ENCODE peak calls at places on chromosomes 2 and 18, in nine cellular contexts. N, Y, X, V, M, C, Z, F and U are unnamed samples.

GRCh38 chr18:7537145-7537544 is 30.0 kb upstream of the PTPRM start:
- DNase-seq in N (no peak), Y (no peak), X (no peak), V (no peak), M (no peak), C (no peak), Z (no peak), F (no peak), U (no peak)

GRCh38 chr2:172429351-172429968 is 2.1 kb downstream of the ITGA6 start:
- DNase-seq in N (no peak), Y (no peak), X (no peak), V (no peak), M (no peak), C (no peak), Z (peak), F (no peak), U (no peak)

GRCh38 chr18:35577045-35577848 is 4.3 kb upstream of the GALNT1 start:
- DNase-seq in N (no peak), Y (no peak), X (no peak), V (no peak), M (no peak), C (no peak), Z (peak), F (peak), U (peak)

GRCh38 chr2:75224636-75225094 is 25.3 kb upstream of the TACR1 start:
- DNase-seq in N (no peak), Y (no peak), X (no peak), V (no peak), M (no peak), C (no peak), Z (no peak), F (no peak), U (no peak)

GRCh38 chr2:237207641-237208040 is 122.0 kb downstream of the COPS8 start:
- DNase-seq in N (no peak), Y (no peak), X (no peak), V (peak), M (peak), C (peak), Z (peak), F (no peak), U (no peak)

GRCh38 chr2:29323301-29323700 is 208.1 kb downstream of the CLIP4 start:
- DNase-seq in N (no peak), Y (no peak), X (no peak), V (no peak), M (no peak), C (no peak), Z (peak), F (no peak), U (no peak)

GRCh38 chr2:43224131-43224570 is 2.3 kb downstream of the ZFP36L2 start:
- DNase-seq in N (peak), Y (no peak), X (no peak), V (peak), M (peak), C (peak), Z (peak), F (peak), U (peak)

GRCh38 chr2:76953733-76954347 is 568.3 kb downstream of the LRRTM4 start:
- DNase-seq in N (no peak), Y (no peak), X (peak), V (no peak), M (peak), C (no peak), Z (peak), F (peak), U (peak)

GRCh38 chr2:29420999-29421856 is 306.0 kb downstream of the CLIP4 start:
- DNase-seq in N (no peak), Y (no peak), X (no peak), V (peak), M (no peak), C (no peak), Z (no peak), F (no peak), U (no peak)

GRCh38 chr2:95052301-95052700 is 26.8 kb downstream of the MAL start:
- DNase-seq in N (no peak), Y (no peak), X (no peak), V (no peak), M (no peak), C (no peak), Z (no peak), F (no peak), U (no peak)

GRCh38 chr2:240789051-240789453 is 31.0 kb downstream of the KIF1A start:
- DNase-seq in N (no peak), Y (no peak), X (no peak), V (no peak), M (no peak), C (no peak), Z (no peak), F (peak), U (no peak)

GRCh38 chr18:70411886-70412443 is 123.1 kb downstream of the SOCS6 start:
- DNase-seq in N (no peak), Y (no peak), X (no peak), V (no peak), M (no peak), C (no peak), Z (no peak), F (no peak), U (no peak)

GRCh38 chr18:75063615-75064512 is 145.1 kb downstream of the PTGR3 start:
- DNase-seq in N (no peak), Y (no peak), X (no peak), V (no peak), M (no peak), C (no peak), Z (no peak), F (no peak), U (no peak)

GRCh38 chr2:230947908-230948365 is 22.9 kb upstream of the GPR55 start:
- DNase-seq in N (no peak), Y (no peak), X (no peak), V (no peak), M (no peak), C (peak), Z (no peak), F (peak), U (peak)

GRCh38 chr2:6053711-6054393 is 361.7 kb downstream of the SOX11 start:
- DNase-seq in N (no peak), Y (no peak), X (no peak), V (no peak), M (no peak), C (no peak), Z (no peak), F (no peak), U (no peak)

GRCh38 chr2:41836944-41837343 is 210.9 kb upstream of the PKDCC start:
- DNase-seq in N (no peak), Y (no peak), X (no peak), V (peak), M (peak), C (peak), Z (peak), F (peak), U (no peak)

GRCh38 chr2:71923887-71924533 is 223.7 kb downstream of the CYP26B1 start:
- DNase-seq in N (peak), Y (peak), X (peak), V (no peak), M (peak), C (peak), Z (peak), F (peak), U (peak)

GRCh38 chr18:9536354-9537152 is 61.2 kb downstream of the RALBP1 start:
- DNase-seq in N (no peak), Y (no peak), X (no peak), V (peak), M (no peak), C (no peak), Z (no peak), F (no peak), U (no peak)

GRCh38 chr18:77081387-77081773 is 51.2 kb downstream of the MBP start:
- DNase-seq in N (no peak), Y (no peak), X (no peak), V (peak), M (no peak), C (no peak), Z (peak), F (no peak), U (no peak)

GRCh38 chr2:9808334-9809063 is 34.8 kb upstream of the TAF1B start:
- DNase-seq in N (no peak), Y (no peak), X (no peak), V (no peak), M (no peak), C (no peak), Z (no peak), F (no peak), U (no peak)

GRCh38 chr18:21833619-21834300 is 93.2 kb downstream of the MIB1 start:
- DNase-seq in N (no peak), Y (no peak), X (no peak), V (no peak), M (no peak), C (no peak), Z (no peak), F (no peak), U (no peak)

GRCh38 chr2:70726947-70727725 is 40.9 kb downstream of the ADD2 start:
- DNase-seq in N (no peak), Y (no peak), X (no peak), V (no peak), M (no peak), C (no peak), Z (peak), F (no peak), U (no peak)

GRCh38 chr2:109529532-109530449 is 84.0 kb downstream of the SEPTIN10 start:
- DNase-seq in N (no peak), Y (no peak), X (no peak), V (no peak), M (no peak), C (peak), Z (no peak), F (no peak), U (no peak)

GRCh38 chr2:239827511-239827865 is 197.7 kb downstream of the NDUFA10 start:
- DNase-seq in N (no peak), Y (no peak), X (no peak), V (no peak), M (no peak), C (peak), Z (no peak), F (no peak), U (no peak)

GRCh38 chr2:219906114-219906693 is 278.8 kb downstream of the SLC4A3 start:
- DNase-seq in N (no peak), Y (no peak), X (no peak), V (no peak), M (no peak), C (no peak), Z (no peak), F (no peak), U (no peak)

GRCh38 chr2:219905640-219906039 is 278.2 kb downstream of the SLC4A3 start:
- DNase-seq in N (no peak), Y (no peak), X (no peak), V (no peak), M (no peak), C (no peak), Z (no peak), F (no peak), U (no peak)

GRCh38 chr2:219912530-219912929 is 285.1 kb downstream of the SLC4A3 start:
- DNase-seq in N (no peak), Y (no peak), X (no peak), V (peak), M (no peak), C (no peak), Z (peak), F (no peak), U (no peak)

GRCh38 chr2:219911541-219911940 is 284.1 kb downstream of the SLC4A3 start:
- DNase-seq in N (no peak), Y (no peak), X (no peak), V (no peak), M (no peak), C (no peak), Z (peak), F (no peak), U (no peak)

GRCh38 chr2:219908538-219908937 is 281.1 kb downstream of the SLC4A3 start:
- DNase-seq in N (no peak), Y (no peak), X (no peak), V (no peak), M (no peak), C (no peak), Z (no peak), F (no peak), U (no peak)
- TF ChIP-seq CTCF in N (no peak), Y (no peak), X (no peak), V (no peak), M (no peak), C (no peak), Z (no peak), F (no peak), U (no peak)

GRCh38 chr2:222903234-222904220 is 42.7 kb downstream of the ACSL3 start:
- DNase-seq in N (no peak), Y (peak), X (no peak), V (peak), M (peak), C (peak), Z (peak), F (peak), U (peak)
- TF ChIP-seq CTCF in N (peak), Y (peak), X (peak), V (peak), M (peak), C (peak), Z (peak), F (peak), U (peak)

GRCh38 chr2:147846382-147847081 is 1.7 kb downstream of the ACVR2A start:
- DNase-seq in N (no peak), Y (no peak), X (no peak), V (no peak), M (no peak), C (no peak), Z (peak), F (no peak), U (no peak)

GRCh38 chr2:147843421-147843863 is 1.4 kb upstream of the ACVR2A start:
- DNase-seq in N (no peak), Y (no peak), X (no peak), V (no peak), M (no peak), C (no peak), Z (no peak), F (no peak), U (no peak)

GRCh38 chr2:147844691-147845607 is at the start of gene ACVR2A:
- DNase-seq in N (peak), Y (peak), X (no peak), V (peak), M (peak), C (peak), Z (peak), F (peak), U (peak)

GRCh38 chr2:147845608-147846002 is 776 bp downstream of the ACVR2A start:
- DNase-seq in N (no peak), Y (no peak), X (no peak), V (no peak), M (no peak), C (no peak), Z (peak), F (no peak), U (no peak)

GRCh38 chr2:147843864-147844690 is 752 bp upstream of the ACVR2A start:
- DNase-seq in N (peak), Y (peak), X (no peak), V (peak), M (peak), C (peak), Z (peak), F (peak), U (peak)
- TF ChIP-seq CTCF in N (no peak), Y (peak), X (no peak), V (peak), M (peak), C (no peak), Z (no peak), F (no peak), U (no peak)

GRCh38 chr2:202638710-202639109 is 3.9 kb downstream of the FAM117B start:
- DNase-seq in N (no peak), Y (no peak), X (no peak), V (no peak), M (no peak), C (no peak), Z (no peak), F (no peak), U (no peak)

GRCh38 chr2:202632682-202633081 is 2.1 kb upstream of the FAM117B start:
- DNase-seq in N (no peak), Y (no peak), X (no peak), V (no peak), M (no peak), C (no peak), Z (peak), F (no peak), U (no peak)

GRCh38 chr2:202633470-202633869 is 1.3 kb upstream of the FAM117B start:
- DNase-seq in N (no peak), Y (no peak), X (no peak), V (no peak), M (no peak), C (no peak), Z (no peak), F (no peak), U (no peak)

GRCh38 chr2:202635441-202636296 is 900 bp downstream of the FAM117B start:
- DNase-seq in N (peak), Y (peak), X (no peak), V (peak), M (peak), C (peak), Z (peak), F (peak), U (peak)

GRCh38 chr2:202634556-202635440 is at the start of gene FAM117B:
- DNase-seq in N (peak), Y (peak), X (peak), V (peak), M (peak), C (peak), Z (peak), F (peak), U (peak)
- TF ChIP-seq CTCF in N (no peak), Y (no peak), X (no peak), V (peak), M (no peak), C (no peak), Z (no peak), F (no peak), U (no peak)

DNA sequence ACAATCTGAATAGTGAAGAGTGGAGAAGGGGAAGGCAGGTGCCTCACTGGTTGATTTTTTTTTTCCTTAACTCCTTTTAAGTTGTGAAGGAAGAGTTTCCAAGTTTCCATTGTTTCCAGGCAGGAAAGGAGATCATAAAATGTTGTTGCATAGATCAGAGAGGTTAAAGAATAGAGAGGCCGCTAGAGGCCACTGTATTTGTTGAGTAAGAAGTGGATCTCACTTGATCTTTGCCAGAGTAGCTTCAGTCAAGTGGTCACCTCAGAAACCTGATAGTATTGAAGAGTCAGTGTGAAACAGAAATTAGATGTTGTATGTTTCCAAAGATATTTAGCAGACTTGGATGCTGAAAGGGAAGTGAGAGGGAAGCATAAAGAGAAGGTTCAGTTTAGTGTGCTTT is 17.6 kb downstream of the CTNNA2 start:
- DNase-seq in N (no peak), Y (no peak), X (no peak), V (no peak), M (no peak), C (no peak), Z (peak), F (no peak), U (no peak)
- TF ChIP-seq CTCF in N (no peak), Y (peak), X (peak), V (no peak), M (peak), C (no peak), Z (no peak), F (no peak), U (no peak)

DNA sequence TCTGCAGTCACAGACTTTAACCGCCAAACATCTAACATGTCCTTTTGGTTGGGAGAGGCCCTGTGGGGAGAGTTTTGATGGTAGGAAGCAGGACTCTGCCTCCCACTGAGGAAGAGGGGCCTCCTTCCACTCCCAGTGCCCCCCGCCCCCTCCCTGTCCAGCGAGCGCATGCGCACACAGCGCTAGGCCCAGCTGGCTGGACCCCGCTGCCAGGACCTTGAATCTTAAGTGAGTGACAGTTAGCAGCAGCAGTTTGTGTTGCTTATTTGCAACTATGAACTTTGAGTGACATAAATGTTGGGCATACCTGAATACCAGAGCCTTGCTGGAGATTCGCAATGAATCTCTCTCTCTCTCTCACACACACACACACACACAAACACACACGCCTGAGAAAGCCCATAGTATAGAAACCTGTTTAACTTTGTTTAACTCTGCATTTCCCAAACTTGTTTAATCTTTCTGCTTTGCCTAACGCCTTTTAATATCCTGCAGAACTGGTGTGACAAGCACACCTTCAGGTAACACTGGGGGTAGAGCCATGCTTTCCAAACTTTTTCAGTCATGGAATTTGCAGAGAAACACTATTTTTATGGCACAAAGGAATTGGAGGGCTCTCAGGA is 134.6 kb upstream of the SMAD2 start:
- DNase-seq in N (no peak), Y (no peak), X (no peak), V (no peak), M (no peak), C (no peak), Z (no peak), F (no peak), U (no peak)
- TF ChIP-seq CTCF in N (no peak), Y (no peak), X (no peak), V (no peak), M (no peak), C (no peak), Z (no peak), F (no peak), U (no peak)

DNA sequence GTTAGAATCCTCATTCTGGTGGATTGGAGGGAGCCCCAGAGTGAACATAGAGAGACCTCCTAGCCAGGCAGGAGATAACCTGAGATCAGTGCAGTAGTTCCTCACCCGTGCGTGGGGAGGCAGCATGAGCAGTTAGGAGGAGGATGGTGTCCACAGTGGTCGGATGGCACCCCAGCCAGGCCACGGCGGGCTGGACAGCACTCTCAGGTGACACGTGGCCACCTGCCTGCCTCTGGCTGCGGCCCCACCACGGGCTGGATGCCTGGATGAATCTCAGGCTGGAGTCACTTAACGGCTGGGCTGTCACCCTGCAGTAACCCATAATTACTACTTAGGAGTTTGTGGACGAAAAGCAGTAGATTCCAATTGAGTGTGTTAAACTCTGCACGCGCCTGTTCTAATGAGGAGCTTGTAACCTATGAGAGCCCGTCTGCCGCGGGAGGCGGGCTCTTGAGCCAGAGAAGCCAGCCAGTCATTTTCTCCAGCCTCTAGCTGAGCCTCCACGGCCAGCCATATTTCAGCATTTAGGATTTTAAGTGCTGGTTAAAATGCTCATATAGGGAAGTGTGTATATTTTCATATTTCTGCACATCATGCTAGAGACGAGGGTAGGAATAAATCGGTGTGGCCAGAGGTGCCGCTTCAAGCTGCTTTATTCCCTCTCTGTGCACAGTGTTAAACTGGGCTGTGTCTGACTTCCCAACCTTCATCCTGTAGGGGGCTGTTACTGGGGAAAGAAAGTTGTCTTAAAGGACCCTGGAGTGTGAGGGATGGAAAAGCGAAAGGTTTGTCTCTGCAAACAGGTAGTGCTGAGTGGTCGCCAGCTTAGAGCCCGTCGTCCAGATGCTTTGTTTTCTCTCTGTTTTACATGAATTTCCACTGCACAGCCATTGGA is 144.0 kb downstream of the GLI2 start:
- DNase-seq in N (no peak), Y (no peak), X (no peak), V (no peak), M (no peak), C (no peak), Z (peak), F (no peak), U (no peak)
- TF ChIP-seq CTCF in N (no peak), Y (no peak), X (no peak), V (no peak), M (no peak), C (no peak), Z (no peak), F (no peak), U (no peak)